ENCODE peak calls at places on chromosomes 16 and 17, in eight cellular contexts. B is RPMI7951; H is HTR-8/SVneo; R is stimulated activated CD4-positive, alpha-beta T cell treated with anti-CD3 and anti-CD28 coated beads, Interleukin-4, amount 100 ng/mL, for 1 hour; W is AG04450; V is AG09309; M is mucosa of descending colon; L is activated naive CD8-positive, alpha-beta T cell treated with anti-CD3 and anti-CD28 coated beads, Interleukin-2, amount 50 U/mL, for 24 hours. N is an unnamed sample.

GRCh38 chr17:62703776-62704380 is 76.4 kb downstream of the MRC2 start:
- DNase-seq in W (no peak), R (peak), M (peak), H (peak), L (peak), V (no peak), B (peak), N (peak)

GRCh38 chr17:58302171-58302918 is 21.6 kb upstream of the MPO start:
- DNase-seq in H (no peak), V (no peak), R (no peak), L (no peak), W (no peak), M (no peak), B (no peak), N (no peak)

GRCh38 chr17:58002558-58002957 is 4.5 kb downstream of the SRSF1 start:
- DNase-seq in V (no peak), H (no peak), L (no peak), W (no peak), R (no peak), M (no peak), B (no peak), N (no peak)

GRCh38 chr17:17504341-17505140 is 8.3 kb upstream of the RASD1 start:
- DNase-seq in M (no peak), W (no peak), V (no peak), L (no peak), B (no peak), H (no peak), R (no peak), N (no peak)

GRCh38 chr17:20281860-20282259 is 185.5 kb downstream of the LGALS9B start:
- DNase-seq in W (no peak), M (no peak), B (no peak), L (no peak), H (no peak), R (no peak), V (no peak), N (no peak)

GRCh38 chr16:20107086-20107485 is 33.4 kb upstream of the GPR139 start:
- DNase-seq in R (no peak), W (no peak), V (no peak), M (no peak), B (no peak), L (no peak), H (no peak), N (no peak)

GRCh38 chr17:1074886-1075665 is 78.1 kb downstream of the TIMM22 start:
- DNase-seq in L (no peak), B (no peak), M (peak), V (no peak), H (no peak), W (no peak), R (no peak), N (no peak)

GRCh38 chr16:1401061-1401757 is 13.3 kb downstream of the UNKL start:
- DNase-seq in B (no peak), V (no peak), M (no peak), H (no peak), L (no peak), W (no peak), R (no peak), N (no peak)

GRCh38 chr16:78240459-78241222 is 141.2 kb downstream of the WWOX start:
- DNase-seq in R (no peak), B (no peak), V (no peak), M (no peak), L (no peak), H (no peak), W (no peak), N (no peak)

GRCh38 chr16:77896357-77896972 is 108.1 kb downstream of the VAT1L start:
- DNase-seq in L (no peak), B (peak), V (no peak), R (no peak), M (no peak), H (peak), W (no peak), N (no peak)

GRCh38 chr16:23060458-23061320 is 88.6 kb downstream of the USP31 start:
- DNase-seq in R (peak), L (peak), W (peak), V (no peak), B (peak), H (peak), M (peak), N (peak)

GRCh38 chr17:15154618-15155017 is 110.5 kb downstream of the PMP22 start:
- DNase-seq in R (no peak), L (no peak), M (no peak), B (no peak), H (no peak), V (peak), W (no peak), N (no peak)

GRCh38 chr16:68146583-68146982 is 61.4 kb downstream of the NFATC3 start:
- DNase-seq in B (peak), M (no peak), V (no peak), L (no peak), H (no peak), R (no peak), W (peak), N (no peak)

GRCh38 chr16:22674832-22675191 is 139.2 kb upstream of the HS3ST2 start:
- DNase-seq in L (no peak), M (no peak), B (no peak), V (no peak), R (no peak), W (no peak), H (no peak), N (no peak)

GRCh38 chr16:65697061-65697460 is 575.2 kb upstream of the CDH11 start:
- DNase-seq in H (no peak), B (peak), V (no peak), R (no peak), M (no peak), L (no peak), W (no peak), N (no peak)

GRCh38 chr16:55349867-55350266 is 25.9 kb downstream of the IRX6 start:
- DNase-seq in M (no peak), B (peak), R (no peak), V (peak), L (no peak), W (no peak), H (no peak), N (no peak)

GRCh38 chr16:31064882-31065461 is 9.1 kb downstream of the ZNF668 start:
- DNase-seq in R (no peak), L (no peak), W (peak), B (peak), M (no peak), H (peak), V (peak), N (no peak)

GRCh38 chr16:29943846-29944669 is 17.8 kb upstream of the TMEM219 start:
- DNase-seq in M (peak), L (no peak), R (no peak), W (peak), H (peak), B (peak), V (peak), N (no peak)

GRCh38 chr16:17560548-17560947 is 89.8 kb upstream of the XYLT1 start:
- DNase-seq in L (no peak), V (no peak), W (no peak), B (no peak), M (no peak), R (no peak), H (no peak), N (no peak)

GRCh38 chr16:21088143-21088542 is 62.5 kb downstream of the DNAH3 start:
- DNase-seq in R (no peak), V (no peak), L (no peak), M (no peak), B (no peak), W (no peak), H (no peak), N (no peak)

GRCh38 chr16:30112197-30113030 is 923 bp downstream of the GDPD3 start:
- DNase-seq in R (peak), B (peak), M (peak), W (no peak), H (peak), V (no peak), L (peak), N (peak)

GRCh38 chr17:43125133-43125966 is at the start of gene BRCA1:
- DNase-seq in V (peak), H (peak), M (peak), W (peak), R (peak), L (peak), B (peak), N (peak)

GRCh38 chr17:4297351-4297750 is 33.6 kb upstream of the ANKFY1 start:
- DNase-seq in V (no peak), H (no peak), L (no peak), R (no peak), M (no peak), W (no peak), B (no peak), N (no peak)

GRCh38 chr17:54836723-54837462 is 63.8 kb upstream of the TOM1L1 start:
- DNase-seq in V (no peak), M (no peak), W (no peak), L (no peak), H (no peak), R (no peak), B (no peak), N (no peak)